ENCODE peak calls at places on chromosomes 3 and 15, in ten cellular contexts. U, P, V, I, X, D, G, Q, M and R are unnamed samples.

GRCh38 chr3:187971629-187972028 is 182.3 kb upstream of the LPP start:
- DNase-seq in U (no peak), P (no peak), V (no peak), I (no peak), X (no peak), D (no peak), G (no peak), Q (no peak), M (no peak), R (no peak)

GRCh38 chr15:73851679-73852078 is 21.7 kb upstream of the TBC1D21 start:
- DNase-seq in U (peak; percentile 59), P (no peak), V (peak; percentile 72), I (peak; percentile 52), X (no peak), D (no peak), G (peak; percentile 81), Q (peak; percentile 27), M (peak; percentile 74), R (no peak)

GRCh38 chr15:25246641-25247417 is 192.0 kb downstream of the UBE3A start:
- DNase-seq in U (no peak), P (no peak), V (no peak), I (no peak), X (no peak), D (peak; percentile 19), G (no peak), Q (peak; percentile 7), M (no peak), R (no peak)

GRCh38 chr3:115099115-115099884 is 47.8 kb downstream of the ZBTB20 start:
- DNase-seq in U (peak; percentile 7), P (no peak), V (no peak), I (no peak), X (no peak), D (no peak), G (peak; percentile 10), Q (no peak), M (no peak), R (no peak)

GRCh38 chr3:143849854-143850549 is 1.7 kb upstream of the SLC9A9 start:
- DNase-seq in U (peak; percentile 83), P (no peak), V (no peak), I (no peak), X (no peak), D (no peak), G (peak; percentile 92), Q (no peak), M (peak; percentile 88), R (peak; percentile 52)

GRCh38 chr3:29494305-29495036 is 213.6 kb downstream of the RBMS3 start:
- DNase-seq in U (no peak), P (no peak), V (no peak), I (no peak), X (no peak), D (no peak), G (peak; percentile 47), Q (no peak), M (peak; percentile 54), R (no peak)

GRCh38 chr3:55750525-55750924 is 263.4 kb upstream of the WNT5A start:
- DNase-seq in U (peak; percentile 96), P (no peak), V (no peak), I (no peak), X (no peak), D (no peak), G (peak; percentile 31), Q (peak; percentile 63), M (peak; percentile 37), R (no peak)

GRCh38 chr3:185865277-185865676 is 40.4 kb upstream of the IGF2BP2 start:
- DNase-seq in U (no peak), P (no peak), V (no peak), I (no peak), X (no peak), D (no peak), G (no peak), Q (no peak), M (no peak), R (no peak)

GRCh38 chr3:138690036-138690435 is 81.5 kb downstream of the FAIM start:
- DNase-seq in U (no peak), P (no peak), V (no peak), I (no peak), X (no peak), D (no peak), G (no peak), Q (no peak), M (no peak), R (no peak)

GRCh38 chr3:138687236-138687635 is 78.7 kb downstream of the FAIM start:
- DNase-seq in U (no peak), P (no peak), V (no peak), I (no peak), X (no peak), D (no peak), G (peak; percentile 41), Q (no peak), M (no peak), R (peak; percentile 40)

GRCh38 chr3:138686771-138687221 is 78.2 kb downstream of the FAIM start:
- DNase-seq in U (peak; percentile 95), P (peak; percentile 30), V (no peak), I (peak; percentile 52), X (no peak), D (no peak), G (peak; percentile 81), Q (peak; percentile 18), M (peak; percentile 86), R (peak; percentile 70)

GRCh38 chr3:138692152-138692551 is 83.6 kb downstream of the FAIM start:
- DNase-seq in U (no peak), P (no peak), V (no peak), I (no peak), X (no peak), D (no peak), G (no peak), Q (no peak), M (no peak), R (no peak)

DNA sequence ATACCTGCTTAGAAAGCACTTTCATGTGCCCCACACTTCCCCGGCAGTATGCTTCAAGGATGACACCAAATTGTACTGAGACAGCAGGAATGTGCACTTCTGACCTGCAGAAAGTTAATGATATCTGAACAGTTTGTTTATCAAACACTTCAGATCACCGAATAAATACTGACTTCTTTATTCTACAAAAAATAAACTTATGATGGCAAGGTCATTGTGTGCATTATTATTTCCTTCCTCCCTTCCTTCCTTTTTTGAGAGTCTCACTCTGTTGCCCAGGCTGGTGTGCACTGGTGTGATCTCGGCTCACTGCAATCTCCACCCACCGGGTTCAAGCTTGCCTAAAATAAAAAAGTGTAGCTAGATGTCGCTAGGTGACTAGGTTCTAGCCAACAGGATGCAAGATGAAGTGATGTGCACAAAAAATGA is 80.3 kb downstream of the FAIM start:
- DNase-seq in U (no peak), P (no peak), V (no peak), I (no peak), X (no peak), D (no peak), G (no peak), Q (no peak), M (no peak), R (no peak)
- TF ChIP-seq CTCF in U (no peak), P (no peak), V (no peak), I (peak; percentile 13), X (no peak), D (no peak), G (no peak), Q (peak; percentile 11), M (no peak), R (no peak)

GRCh38 chr15:83565133-83565532 is 88.8 kb upstream of the ADAMTSL3 start:
- DNase-seq in U (no peak), P (no peak), V (no peak), I (no peak), X (no peak), D (no peak), G (no peak), Q (no peak), M (no peak), R (no peak)

GRCh38 chr15:83567318-83567717 is 86.6 kb upstream of the ADAMTSL3 start:
- DNase-seq in U (no peak), P (no peak), V (no peak), I (no peak), X (no peak), D (no peak), G (no peak), Q (no peak), M (no peak), R (no peak)

GRCh38 chr15:83561661-83562060 is 92.3 kb upstream of the ADAMTSL3 start:
- DNase-seq in U (peak; percentile 3), P (no peak), V (no peak), I (no peak), X (no peak), D (no peak), G (no peak), Q (peak; percentile 47), M (no peak), R (no peak)

GRCh38 chr15:83569341-83569740 is 84.6 kb upstream of the ADAMTSL3 start:
- DNase-seq in U (no peak), P (no peak), V (no peak), I (no peak), X (no peak), D (no peak), G (no peak), Q (no peak), M (no peak), R (no peak)

DNA sequence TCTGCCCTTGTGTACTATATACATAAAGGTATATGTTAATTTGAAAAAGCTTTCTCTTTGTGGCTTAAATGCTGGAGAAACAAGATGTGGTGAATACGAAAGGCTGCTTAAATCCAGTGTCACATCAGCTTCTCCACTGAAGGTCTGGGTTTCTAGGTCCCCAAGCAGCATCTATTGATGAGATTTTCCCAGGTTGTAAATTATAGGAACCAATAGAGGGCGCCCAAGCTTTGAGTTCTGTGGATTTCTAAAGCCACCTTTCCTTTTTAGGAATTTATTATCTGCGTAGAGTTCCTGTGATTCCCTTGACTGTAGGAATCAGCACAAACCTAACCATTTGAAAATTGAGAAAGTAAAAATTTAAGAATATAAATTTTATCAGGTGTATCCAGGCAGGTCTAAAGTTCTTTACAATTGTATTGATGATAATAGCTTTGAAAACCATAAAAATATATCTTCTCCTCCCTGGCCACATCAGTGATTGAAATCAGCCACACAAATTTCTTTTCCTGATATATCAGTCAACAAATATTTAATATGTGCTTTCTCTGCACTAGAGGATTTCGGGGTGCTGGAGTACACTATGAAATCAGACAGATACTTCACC is 88.3 kb upstream of the ADAMTSL3 start:
- DNase-seq in U (peak; percentile 16), P (no peak), V (no peak), I (peak; percentile 39), X (no peak), D (no peak), G (peak; percentile 46), Q (no peak), M (peak; percentile 37), R (no peak)
- TF ChIP-seq CTCF in U (peak; percentile 72), P (peak; percentile 35), V (peak; percentile 52), I (peak; percentile 32), X (peak; percentile 71), D (peak; percentile 49), G (peak; percentile 67), Q (peak; percentile 65), M (peak; percentile 62), R (peak; percentile 76)

GRCh38 chr3:66427352-66427751 is 73.5 kb downstream of the LRIG1 start:
- DNase-seq in U (no peak), P (no peak), V (no peak), I (no peak), X (no peak), D (no peak), G (no peak), Q (no peak), M (no peak), R (no peak)

GRCh38 chr3:66426135-66426534 is 74.7 kb downstream of the LRIG1 start:
- DNase-seq in U (no peak), P (no peak), V (no peak), I (no peak), X (no peak), D (no peak), G (no peak), Q (no peak), M (no peak), R (no peak)

GRCh38 chr3:66430876-66431275 is 69.9 kb downstream of the LRIG1 start:
- DNase-seq in U (no peak), P (no peak), V (no peak), I (no peak), X (no peak), D (no peak), G (no peak), Q (no peak), M (no peak), R (no peak)

GRCh38 chr3:66427951-66428350 is 72.9 kb downstream of the LRIG1 start:
- DNase-seq in U (no peak), P (no peak), V (no peak), I (no peak), X (no peak), D (no peak), G (no peak), Q (no peak), M (no peak), R (no peak)

DNA sequence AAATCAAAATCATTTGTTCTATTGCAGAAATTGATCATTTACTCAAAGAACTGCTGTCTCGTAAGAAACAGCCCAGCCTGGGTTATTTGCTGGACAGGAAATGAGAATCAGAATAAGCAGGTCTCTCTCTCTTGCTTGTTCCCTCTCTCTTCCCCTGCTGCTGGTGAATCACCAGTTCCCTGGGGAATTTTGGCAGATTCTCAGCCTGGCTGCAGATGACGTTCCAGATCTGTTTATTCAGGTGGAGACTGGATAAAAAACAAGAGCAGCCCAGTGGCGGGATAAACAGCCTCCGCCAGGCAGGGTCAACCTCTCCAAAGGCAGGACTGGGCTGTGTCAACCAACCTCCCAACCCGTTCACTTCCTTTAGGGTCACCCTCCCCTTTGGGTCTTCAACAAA is 72.1 kb downstream of the LRIG1 start:
- DNase-seq in U (peak; percentile 99), P (peak; percentile 93), V (no peak), I (no peak), X (peak; percentile 65), D (peak; percentile 76), G (peak; percentile 98), Q (peak; percentile 94), M (peak; percentile 95), R (no peak)
- TF ChIP-seq CTCF in U (no peak), P (no peak), V (no peak), I (no peak), X (no peak), D (no peak), G (no peak), Q (peak; percentile 12), M (no peak), R (no peak)

DNA sequence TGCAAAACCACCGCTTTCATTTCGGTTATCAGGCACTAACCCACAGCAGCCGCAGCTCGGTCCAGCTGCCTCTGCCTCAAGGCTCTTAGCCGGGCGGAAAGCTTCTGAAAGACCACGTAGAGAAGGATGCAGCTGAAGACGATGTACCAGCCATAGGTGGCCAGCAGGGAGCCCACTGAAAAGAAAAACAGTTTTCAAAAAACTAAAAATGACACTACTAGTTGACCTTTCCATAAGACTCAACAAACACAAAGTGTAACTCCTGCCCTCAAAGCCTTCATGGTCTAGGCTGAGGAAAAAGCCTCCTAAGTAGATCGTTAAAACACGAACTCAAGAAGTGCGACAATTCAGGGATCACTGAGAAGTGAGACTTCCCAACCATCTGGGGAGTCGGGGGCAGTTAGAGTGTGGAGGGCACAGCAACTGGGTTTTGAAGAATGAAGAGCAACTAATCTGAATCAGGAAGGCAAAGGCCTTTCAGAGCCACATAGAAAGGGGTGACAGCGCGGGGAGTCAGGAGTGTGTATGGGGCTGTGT is 716 bp downstream of the SELENOS start:
- DNase-seq in U (no peak), P (no peak), V (peak; percentile 57), I (peak; percentile 58), X (no peak), D (no peak), G (peak; percentile 60), Q (no peak), M (peak; percentile 52), R (no peak)
- TF ChIP-seq CTCF in U (peak; percentile 43), P (no peak), V (peak; percentile 31), I (no peak), X (peak; percentile 24), D (no peak), G (peak; percentile 45), Q (no peak), M (peak; percentile 41), R (peak; percentile 44)